ENCODE peak calls at places on chromosomes 4 and X, in seven cellular contexts. G is BJ; N is fibroblast of the aortic adventitia; J is transverse colon; R is BE2C; S is CD8-positive, alpha-beta memory T cell; H is Peyer's patch. B is an unnamed sample.
A peak's percentile ranks its signal among the peaks of the same experiment; 100 is the strongest.

GRCh38 chr4:98369322-98369721 is 108.1 kb downstream of the RAP1GDS1 start:
- DNase-seq in G (no peak), H (no peak), N (no peak), J (no peak), R (no peak), S (no peak), B (no peak)

GRCh38 chrX:46653482-46653881 is 79.9 kb downstream of the CHST7 start:
- DNase-seq in J (no peak), G (no peak), N (no peak), R (peak; percentile 37), S (no peak), H (no peak), B (no peak)

GRCh38 chrX:120205816-120206753 is 44.5 kb upstream of the ZBTB33 start:
- DNase-seq in R (no peak), G (no peak), S (no peak), N (no peak), H (no peak), J (no peak), B (no peak)

GRCh38 chr4:72900952-72901351 is 168.6 kb downstream of the COX18 start:
- DNase-seq in N (peak; percentile 48), R (no peak), G (peak; percentile 33), J (no peak), S (no peak), H (no peak), B (no peak)

GRCh38 chr4:132767901-132768300 is 381.2 kb upstream of the PCDH10 start:
- DNase-seq in N (no peak), H (no peak), G (no peak), J (no peak), R (no peak), S (no peak), B (no peak)

GRCh38 chr4:186297013-186297645 is 31.1 kb downstream of the F11 start:
- DNase-seq in S (no peak), R (no peak), J (no peak), G (peak; percentile 3), N (peak; percentile 70), H (no peak), B (peak; percentile 20)

GRCh38 chrX:45771114-45771513 is 570.4 kb upstream of the DIPK2B start:
- DNase-seq in H (no peak), J (peak; percentile 72), R (no peak), G (peak; percentile 82), S (no peak), N (peak; percentile 90), B (no peak)

GRCh38 chrX:136325377-136325776 is 24.6 kb downstream of the ADGRG4 start:
- DNase-seq in N (no peak), G (no peak), R (no peak), H (no peak), J (no peak), S (no peak), B (no peak)

GRCh38 chr4:145066063-145066501 is 31.9 kb downstream of the ANAPC10 start:
- DNase-seq in R (no peak), J (no peak), H (no peak), S (no peak), G (no peak), N (no peak), B (no peak)

GRCh38 chrX:153901753-153902140 is 2.7 kb upstream of the AVPR2 start:
- DNase-seq in G (no peak), J (no peak), H (no peak), R (no peak), N (no peak), S (no peak), B (no peak)

GRCh38 chrX:131881194-131881593 is 141.9 kb upstream of the STK26 start:
- DNase-seq in S (no peak), H (no peak), R (no peak), N (no peak), J (no peak), G (no peak), B (no peak)

GRCh38 chr4:140242357-140243284 is 88.6 kb upstream of the MAML3 start:
- DNase-seq in H (peak; percentile 62), J (peak; percentile 36), G (no peak), S (peak; percentile 11), R (no peak), N (no peak), B (no peak)

GRCh38 chr4:5900844-5901243 is 8.0 kb upstream of the CRMP1 start:
- DNase-seq in S (no peak), G (no peak), J (no peak), R (no peak), H (no peak), N (no peak), B (no peak)

GRCh38 chr4:24922416-24922815 is 9.6 kb upstream of the CCDC149 start:
- DNase-seq in J (no peak), R (no peak), S (no peak), H (no peak), G (no peak), N (peak; percentile 23), B (no peak)

GRCh38 chr4:101279377-101279871 is 67.9 kb downstream of the PPP3CA start:
- DNase-seq in N (peak; percentile 100), R (peak; percentile 48), S (no peak), J (no peak), H (no peak), G (peak; percentile 96), B (no peak)

GRCh38 chr4:6926681-6927478 is 17.3 kb downstream of the TBC1D14 start:
- DNase-seq in N (no peak), S (peak; percentile 44), H (peak; percentile 48), J (peak; percentile 87), R (peak; percentile 46), G (no peak), B (no peak)

DNA sequence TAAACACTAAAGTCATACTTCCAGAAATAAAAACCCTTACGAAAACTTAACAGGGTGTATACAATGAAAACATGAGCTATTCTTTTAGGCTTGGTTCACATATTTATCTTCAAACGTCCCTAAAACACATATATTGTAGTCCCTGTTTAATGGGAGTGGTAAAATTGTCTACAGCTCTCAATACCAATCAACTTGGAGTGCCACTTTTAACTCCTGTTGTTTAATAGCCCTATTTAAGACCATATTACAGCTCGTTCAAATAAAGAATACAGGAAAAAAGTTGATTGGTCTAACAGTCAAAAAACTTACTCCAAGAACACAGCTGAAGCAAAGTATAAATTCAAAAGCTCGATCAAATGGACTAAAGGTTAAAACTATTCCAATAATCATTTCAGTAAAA is 3.9 kb downstream of the UBE2D3 start:
- DNase-seq in H (no peak), J (no peak), N (no peak), R (no peak), G (no peak), S (no peak), B (no peak)
- H3K4me3 ChIP-seq in H (peak overlapping the region; percentile 93), J (no peak overlapping the region), N (peak overlapping the region; percentile 52), R (peak overlapping the region; percentile 91), G (peak overlapping the region; percentile 70), S (peak overlapping the region; percentile 90), B (peak overlapping the region; percentile 92)

GRCh38 chr4:150828159-150828558 is 186.9 kb downstream of the LRBA start:
- DNase-seq in J (peak; percentile 25), S (peak; percentile 1), R (no peak), G (no peak), H (peak; percentile 64), N (no peak), B (no peak)
- H3K4me3 ChIP-seq in J (no peak overlapping the region), S (peak overlapping the region; percentile 25), R (no peak overlapping the region), G (no peak overlapping the region), H (no peak overlapping the region), N (no peak overlapping the region), B (no peak overlapping the region)

DNA sequence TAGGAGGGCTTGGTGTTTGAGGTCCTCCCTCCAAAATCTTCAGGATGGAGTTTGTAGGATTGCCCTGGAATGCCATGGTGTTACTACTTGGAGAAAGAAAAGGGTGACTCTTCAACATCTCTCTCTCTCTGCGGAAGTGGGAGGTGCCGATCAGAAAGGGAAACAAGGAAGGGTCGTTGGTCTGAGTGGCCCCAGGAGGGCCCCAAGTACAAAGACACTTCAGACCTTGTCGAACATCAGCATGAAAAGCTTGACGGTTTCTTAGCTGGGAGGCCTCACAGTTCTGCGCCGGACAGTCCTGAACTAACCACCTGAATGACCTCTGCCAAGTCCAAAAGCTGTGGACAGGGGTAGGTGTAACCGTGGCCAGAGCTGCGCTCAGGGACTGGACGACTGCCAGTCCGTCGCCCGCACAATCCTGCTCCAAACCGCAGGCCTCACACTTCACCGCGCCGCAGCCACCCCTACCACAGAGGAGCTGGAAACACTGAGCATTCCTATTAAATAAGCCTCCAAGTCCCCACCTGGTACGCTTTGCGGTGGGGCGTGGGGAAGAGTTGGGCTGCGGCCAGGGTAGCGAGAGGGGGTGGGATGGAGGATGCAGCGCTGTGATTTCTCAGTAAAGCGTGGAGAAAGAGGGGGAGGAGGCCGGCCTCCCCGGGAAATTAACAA is 540 bp upstream of the GSX2 start:
- DNase-seq in N (no peak), J (no peak), R (no peak), H (no peak), S (no peak), G (no peak), B (no peak)
- H3K4me3 ChIP-seq in N (peak overlapping the region; percentile 13), J (no peak overlapping the region), R (peak overlapping the region; percentile 53), H (peak overlapping the region; percentile 40), S (peak overlapping the region; percentile 36), G (no peak overlapping the region), B (peak overlapping the region; percentile 36)

DNA sequence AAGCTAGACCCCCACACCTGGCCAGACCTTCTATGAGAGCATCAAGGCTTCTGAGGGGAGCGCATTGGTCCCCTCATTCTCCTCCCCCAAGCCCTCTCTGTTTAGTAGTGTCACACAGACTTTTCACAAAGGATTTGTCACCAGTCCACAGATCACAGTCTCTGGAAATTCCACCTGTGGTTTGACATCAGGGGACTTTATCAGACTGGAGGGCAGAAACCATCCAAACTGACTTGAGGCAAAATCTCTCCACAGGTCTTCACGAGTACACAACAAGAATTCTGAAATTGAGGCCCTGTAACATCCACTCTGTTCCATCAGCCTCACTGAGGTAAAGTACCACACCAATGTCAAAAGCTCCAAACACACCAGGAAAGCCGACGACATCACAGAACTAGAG is 112.5 kb downstream of the SH3KBP1 start:
- DNase-seq in N (no peak), G (no peak), S (no peak), R (no peak), H (no peak), J (no peak), B (no peak)
- H3K4me3 ChIP-seq in N (no peak overlapping the region), G (no peak overlapping the region), S (no peak overlapping the region), R (no peak overlapping the region), H (no peak overlapping the region), J (no peak overlapping the region), B (no peak overlapping the region)

B was measured in epithelial cell of proximal tubule.